ENCODE peak calls at places on chromosomes 6 and 20, in eight cellular contexts. D is stimulated activated CD4-positive, alpha-beta T cell treated with anti-CD3 and anti-CD28 coated beads, Interleukin-15, amount 100 ng/mL, for 48 hours; E is DMS79; A is activated T-cell treated with anti-CD3 and anti-CD28 coated beads, Interleukin-2, amount 50 U/mL, for 72 hours; M is KG1; U is cardiac fibroblast; V is amniotic epithelial cell; K is cardiac muscle cell. S is an unnamed sample.

GRCh38 chr6:43806041-43806757 is 36.2 kb downstream of the VEGFA start:
- DNase-seq in D (no peak), E (no peak), A (no peak), M (no peak), U (no peak), V (no peak), K (no peak), S (no peak)

GRCh38 chr6:118892248-118893094 is 1.5 kb upstream of the ASF1A start:
- DNase-seq in D (no peak), E (peak), A (no peak), M (peak), U (peak), V (no peak), K (no peak), S (no peak)

GRCh38 chr6:75579951-75580350 is 21.7 kb upstream of the SENP6 start:
- DNase-seq in D (no peak), E (no peak), A (no peak), M (no peak), U (no peak), V (no peak), K (no peak), S (no peak)

GRCh38 chr6:158655569-158656450 is 6.0 kb downstream of the SYTL3 start:
- DNase-seq in D (no peak), E (peak), A (no peak), M (no peak), U (no peak), V (no peak), K (no peak), S (no peak)

GRCh38 chr6:136401749-136402148 is 112.1 kb upstream of the BCLAF1 start:
- DNase-seq in D (no peak), E (no peak), A (no peak), M (no peak), U (peak), V (peak), K (no peak), S (no peak)

GRCh38 chr6:153312633-153313032 is 181.6 kb upstream of the RGS17 start:
- DNase-seq in D (no peak), E (peak), A (peak), M (peak), U (peak), V (peak), K (peak), S (no peak)

GRCh38 chr6:3119040-3119723 is 671 bp downstream of the BPHL start:
- DNase-seq in D (no peak), E (peak), A (no peak), M (peak), U (peak), V (peak), K (no peak), S (no peak)

GRCh38 chr20:19934792-19935491 is 82.2 kb upstream of the NAA20 start:
- DNase-seq in D (no peak), E (peak), A (no peak), M (peak), U (no peak), V (no peak), K (no peak), S (no peak)

GRCh38 chr20:25215521-25215920 is 20.0 kb downstream of the ENTPD6 start:
- DNase-seq in D (no peak), E (no peak), A (no peak), M (no peak), U (no peak), V (no peak), K (no peak), S (no peak)

GRCh38 chr20:50724851-50725721 is 6.3 kb upstream of the PARD6B start:
- DNase-seq in D (peak), E (no peak), A (peak), M (no peak), U (peak), V (peak), K (peak), S (peak)

GRCh38 chr6:28758046-28758817 is 165.6 kb downstream of the TRIM27 start:
- DNase-seq in D (no peak), E (no peak), A (no peak), M (no peak), U (peak), V (peak), K (no peak), S (peak)

GRCh38 chr6:163612200-163612599 is 197.7 kb downstream of the QKI start:
- DNase-seq in D (no peak), E (no peak), A (no peak), M (no peak), U (no peak), V (no peak), K (no peak), S (no peak)

GRCh38 chr6:159501558-159501957 is 191.5 kb downstream of the SOD2 start:
- DNase-seq in D (no peak), E (no peak), A (no peak), M (no peak), U (no peak), V (no peak), K (no peak), S (no peak)

GRCh38 chr6:170249817-170250216 is 41.1 kb downstream of the DLL1 start:
- DNase-seq in D (no peak), E (no peak), A (no peak), M (no peak), U (no peak), V (no peak), K (no peak), S (no peak)

GRCh38 chr6:100099189-100100074 is 105.4 kb upstream of the MCHR2 start:
- DNase-seq in D (no peak), E (no peak), A (no peak), M (no peak), U (peak), V (peak), K (peak), S (peak)

GRCh38 chr6:117373211-117373813 is 52.4 kb downstream of the ROS1 start:
- DNase-seq in D (no peak), E (no peak), A (no peak), M (no peak), U (no peak), V (no peak), K (no peak), S (no peak)

GRCh38 chr6:134162932-134163331 is 110.5 kb upstream of the SLC2A12 start:
- DNase-seq in D (no peak), E (no peak), A (no peak), M (no peak), U (no peak), V (no peak), K (no peak), S (no peak)

GRCh38 chr20:46903256-46903655 is 8.6 kb downstream of the EYA2 start:
- DNase-seq in D (no peak), E (no peak), A (no peak), M (no peak), U (no peak), V (no peak), K (no peak), S (no peak)

GRCh38 chr6:156988276-156989158 is 211.3 kb downstream of the ARID1B start:
- DNase-seq in D (no peak), E (no peak), A (no peak), M (no peak), U (peak), V (peak), K (peak), S (no peak)

GRCh38 chr6:168043848-168044415 is 35.1 kb downstream of the FRMD1 start:
- DNase-seq in D (no peak), E (no peak), A (no peak), M (no peak), U (no peak), V (no peak), K (no peak), S (no peak)

GRCh38 chr20:32160341-32160740 is 47.2 kb downstream of the PLAGL2 start:
- DNase-seq in D (no peak), E (no peak), A (no peak), M (no peak), U (no peak), V (no peak), K (no peak), S (no peak)

GRCh38 chr6:16822975-16823374 is 61.7 kb upstream of the ATXN1 start:
- DNase-seq in D (no peak), E (no peak), A (no peak), M (no peak), U (no peak), V (no peak), K (no peak), S (no peak)

GRCh38 chr6:127879685-127880084 is 21.2 kb downstream of the THEMIS start:
- DNase-seq in D (no peak), E (no peak), A (peak), M (no peak), U (peak), V (peak), K (peak), S (no peak)

GRCh38 chr6:347951-348859 is 43.3 kb upstream of the IRF4 start:
- DNase-seq in D (no peak), E (no peak), A (no peak), M (no peak), U (no peak), V (no peak), K (no peak), S (no peak)

GRCh38 chr6:43246301-43247114 is 3.2 kb downstream of the TTBK1 start:
- DNase-seq in D (no peak), E (peak), A (no peak), M (no peak), U (no peak), V (peak), K (peak), S (no peak)

GRCh38 chr6:137883400-137883888 is 16.4 kb downstream of the TNFAIP3 start:
- DNase-seq in D (no peak), E (no peak), A (no peak), M (peak), U (peak), V (peak), K (no peak), S (no peak)

GRCh38 chr20:1827974-1828785 is 67.0 kb upstream of the SIRPA start:
- DNase-seq in D (no peak), E (no peak), A (no peak), M (no peak), U (peak), V (peak), K (no peak), S (no peak)

GRCh38 chr6:161829186-161829794 is 555.4 kb upstream of the AGPAT4 start:
- DNase-seq in D (no peak), E (no peak), A (no peak), M (peak), U (no peak), V (no peak), K (no peak), S (no peak)

GRCh38 chr6:166381733-166382499 is 824 bp downstream of the MPC1 start:
- DNase-seq in D (peak), E (peak), A (peak), M (peak), U (peak), V (no peak), K (peak), S (no peak)

GRCh38 chr6:46437671-46438221 is 53.5 kb downstream of the RCAN2 start:
- DNase-seq in D (no peak), E (no peak), A (no peak), M (no peak), U (peak), V (no peak), K (peak), S (no peak)

GRCh38 chr6:133017581-133017980 is 203.2 kb downstream of the RPS12 start:
- DNase-seq in D (no peak), E (no peak), A (no peak), M (no peak), U (peak), V (peak), K (no peak), S (no peak)

GRCh38 chr6:37794825-37795224 is 24.7 kb upstream of the ZFAND3 start:
- DNase-seq in D (no peak), E (no peak), A (no peak), M (no peak), U (peak), V (peak), K (no peak), S (no peak)

GRCh38 chr20:2485662-2486061 is 15.1 kb upstream of the SNRPB start:
- DNase-seq in D (no peak), E (no peak), A (no peak), M (no peak), U (no peak), V (no peak), K (no peak), S (no peak)